ENCODE peak calls at places on chromosome 21, in nine cellular contexts. W, C, L, J, R, D, X, E and P are unnamed samples.

GRCh38 chr21:41894922-41895557 is 15.9 kb upstream of the PRDM15 start:
- DNase-seq in C (peak; percentile 93), D (no peak), R (peak; percentile 13), J (no peak), E (no peak), X (no peak), L (no peak), W (peak; percentile 89), P (no peak)

GRCh38 chr21:42061866-42062542 is 9.1 kb upstream of the UMODL1 start:
- DNase-seq in R (no peak), C (no peak), X (peak; percentile 36), E (no peak), D (no peak), W (no peak), L (no peak), J (peak; percentile 65), P (no peak)

GRCh38 chr21:19508442-19508841 is 1104.9 kb upstream of the TMPRSS15 start:
- DNase-seq in L (no peak), C (no peak), R (no peak), J (no peak), E (no peak), D (no peak), W (no peak), X (no peak), P (no peak)

GRCh38 chr21:31938330-31939301 is 65.8 kb downstream of the HUNK start:
- DNase-seq in R (no peak), C (no peak), W (no peak), J (no peak), E (no peak), D (no peak), X (no peak), L (no peak), P (no peak)

GRCh38 chr21:24514081-24514733 is 1093.1 kb downstream of the MRPL39 start:
- DNase-seq in W (no peak), C (no peak), X (no peak), D (peak; percentile 1), J (no peak), L (no peak), R (no peak), E (no peak), P (no peak)

GRCh38 chr21:21247441-21247840 is 249.2 kb downstream of the NCAM2 start:
- DNase-seq in C (no peak), X (no peak), D (no peak), J (no peak), W (no peak), L (no peak), E (no peak), R (no peak), P (no peak)

GRCh38 chr21:21396424-21396823 is 398.2 kb downstream of the NCAM2 start:
- DNase-seq in D (no peak), R (no peak), J (no peak), E (no peak), L (no peak), X (peak; percentile 32), W (no peak), C (no peak), P (no peak)

GRCh38 chr21:29217818-29218252 is 80.9 kb upstream of the BACH1 start:
- DNase-seq in D (peak; percentile 90), C (peak; percentile 93), L (no peak), W (peak; percentile 95), J (no peak), R (peak; percentile 92), E (no peak), X (no peak), P (no peak)

GRCh38 chr21:26041441-26042180 is 129.0 kb downstream of the APP start:
- DNase-seq in J (no peak), E (no peak), L (no peak), R (peak; percentile 6), C (peak; percentile 40), W (no peak), D (no peak), X (no peak), P (no peak)

GRCh38 chr21:41632748-41633475 is 125.0 kb upstream of the TMPRSS2 start:
- DNase-seq in C (no peak), D (no peak), R (no peak), J (no peak), X (no peak), E (no peak), W (no peak), L (no peak), P (no peak)

GRCh38 chr21:38824124-38824822 is 18.5 kb downstream of the ETS2 start:
- DNase-seq in W (no peak), X (no peak), E (no peak), J (no peak), C (no peak), R (peak; percentile 42), D (no peak), L (no peak), P (no peak)

GRCh38 chr21:14482165-14482564 is 64.0 kb downstream of the SAMSN1 start:
- DNase-seq in J (no peak), L (no peak), W (no peak), X (no peak), E (no peak), R (no peak), D (no peak), C (no peak), P (peak; percentile 59)

GRCh38 chr21:25626752-25627151 is 12.3 kb upstream of the JAM2 start:
- DNase-seq in X (no peak), W (peak; percentile 9), D (no peak), L (peak; percentile 73), R (no peak), E (no peak), J (no peak), C (no peak), P (no peak)

GRCh38 chr21:21238882-21239400 is 240.7 kb downstream of the NCAM2 start:
- DNase-seq in D (no peak), X (no peak), R (no peak), J (no peak), E (no peak), W (no peak), C (no peak), L (no peak), P (no peak)

GRCh38 chr21:26444646-26445045 is 128.4 kb downstream of the CYYR1 start:
- DNase-seq in X (no peak), D (no peak), L (no peak), E (no peak), J (no peak), R (no peak), C (no peak), W (no peak), P (no peak)

GRCh38 chr21:35651166-35651565 is 409.2 kb downstream of the SETD4 start:
- DNase-seq in X (no peak), R (no peak), D (no peak), C (no peak), W (no peak), J (no peak), L (no peak), E (no peak), P (no peak)

GRCh38 chr21:35646606-35647005 is 413.7 kb downstream of the SETD4 start:
- DNase-seq in C (peak; percentile 73), X (no peak), E (no peak), L (no peak), J (no peak), R (peak; percentile 43), D (no peak), W (no peak), P (no peak)

GRCh38 chr21:35649186-35649585 is 411.1 kb downstream of the SETD4 start:
- DNase-seq in D (no peak), J (no peak), L (no peak), E (no peak), W (peak; percentile 48), R (peak; percentile 50), X (no peak), C (peak; percentile 35), P (no peak)

GRCh38 chr21:35652196-35652595 is 408.1 kb downstream of the SETD4 start:
- DNase-seq in C (no peak), L (no peak), R (no peak), W (no peak), J (no peak), D (no peak), E (no peak), X (no peak), P (no peak)

GRCh38 chr21:35648512-35648911 is 411.8 kb downstream of the SETD4 start:
- DNase-seq in X (no peak), D (no peak), L (no peak), J (no peak), C (no peak), E (no peak), R (no peak), W (no peak), P (no peak)
- TF ChIP-seq CTCF in X (no peak), D (no peak), L (no peak), J (no peak), C (peak; percentile 17), E (no peak), R (no peak), W (no peak), P (no peak)

GRCh38 chr21:33480481-33481103 is 818 bp upstream of the TMEM50B start:
- DNase-seq in E (no peak), R (no peak), D (no peak), J (no peak), L (no peak), C (no peak), X (no peak), W (no peak), P (no peak)

GRCh38 chr21:33481314-33481943 is 1.7 kb upstream of the TMEM50B start:
- DNase-seq in J (no peak), X (no peak), E (no peak), C (no peak), R (no peak), L (no peak), W (no peak), D (no peak), P (no peak)

GRCh38 chr21:33478182-33478581 is 1.6 kb downstream of the TMEM50B start:
- DNase-seq in D (no peak), W (no peak), E (no peak), J (no peak), X (no peak), L (no peak), C (no peak), R (no peak), P (no peak)

GRCh38 chr21:33478858-33479678 is 706 bp downstream of the TMEM50B start:
- DNase-seq in L (no peak), C (no peak), W (peak; percentile 39), E (peak; percentile 43), R (peak; percentile 23), D (no peak), X (peak; percentile 70), J (peak; percentile 6), P (no peak)

GRCh38 chr21:33479679-33480480 is at the start of gene TMEM50B:
- DNase-seq in D (peak; percentile 38), R (peak; percentile 90), E (peak; percentile 96), J (peak; percentile 94), X (peak; percentile 97), W (peak; percentile 98), C (peak; percentile 92), L (peak; percentile 95), P (peak; percentile 95)
- TF ChIP-seq CTCF in D (no peak), R (peak; percentile 72), E (no peak), J (peak; percentile 31), X (peak; percentile 53), W (peak; percentile 43), C (peak; percentile 56), L (peak; percentile 63), P (peak; percentile 19)

GRCh38 chr21:45695086-45695485 is 51.6 kb downstream of the PCBP3 start:
- DNase-seq in R (no peak), X (no peak), D (no peak), L (no peak), W (no peak), E (peak; percentile 30), J (no peak), C (no peak), P (no peak)
- TF ChIP-seq CTCF in R (no peak), X (no peak), D (peak; percentile 30), L (no peak), W (peak; percentile 12), E (no peak), J (no peak), C (peak; percentile 42), P (no peak)

GRCh38 chr21:37496972-37497371 is 130.4 kb downstream of the DYRK1A start:
- DNase-seq in W (peak; percentile 15), E (no peak), D (no peak), J (no peak), C (no peak), X (no peak), L (no peak), R (no peak), P (no peak)
- TF ChIP-seq CTCF in W (peak; percentile 15), E (peak; percentile 44), D (peak; percentile 40), J (no peak), C (no peak), X (peak; percentile 33), L (no peak), R (peak; percentile 64), P (peak; percentile 19)